ENCODE peak calls at places on chromosomes 11 and 22, in four cellular contexts. One of them, this sample, is unnamed.

GRCh38 chr22:45226681-45227186 is 14.0 kb downstream of the KIAA0930 start:
- DNase-seq in NCI-H2081: no peak
- DNase-seq in KG1: no peak
- DNase-seq in NCI-H2029 treated with DMSO at 0.1 percent for 48 hours: no peak
- DNase-seq in this sample: no peak

GRCh38 chr22:17921871-17922821 is 102.2 kb downstream of the MICAL3 start:
- DNase-seq in NCI-H2081: no peak
- DNase-seq in KG1: no peak
- DNase-seq in NCI-H2029 treated with DMSO at 0.1 percent for 48 hours: no peak
- DNase-seq in this sample: no peak

GRCh38 chr11:1303973-1304372 is 5.5 kb downstream of the TOLLIP start:
- DNase-seq in NCI-H2081: no peak
- DNase-seq in KG1: no peak
- DNase-seq in NCI-H2029 treated with DMSO at 0.1 percent for 48 hours: no peak
- DNase-seq in this sample: no peak

GRCh38 chr11:46348566-46348981 is 1.3 kb downstream of the DGKZ start:
- DNase-seq in NCI-H2081: no peak
- DNase-seq in KG1: no peak
- DNase-seq in NCI-H2029 treated with DMSO at 0.1 percent for 48 hours: no peak
- DNase-seq in this sample: no peak

GRCh38 chr11:36638586-36638985 is 40.5 kb upstream of the RAG2 start:
- DNase-seq in NCI-H2081: no peak
- DNase-seq in KG1: no peak
- DNase-seq in NCI-H2029 treated with DMSO at 0.1 percent for 48 hours: no peak
- DNase-seq in this sample: no peak

GRCh38 chr11:69220581-69221051 is 64.9 kb downstream of the SMIM38 start:
- DNase-seq in NCI-H2081: no peak
- DNase-seq in KG1: no peak
- DNase-seq in NCI-H2029 treated with DMSO at 0.1 percent for 48 hours: no peak
- DNase-seq in this sample: no peak

GRCh38 chr11:45877221-45877620 is 8.2 kb upstream of the MAPK8IP1 start:
- DNase-seq in NCI-H2081: no peak
- DNase-seq in KG1: no peak
- DNase-seq in NCI-H2029 treated with DMSO at 0.1 percent for 48 hours: no peak
- DNase-seq in this sample: no peak

GRCh38 chr22:17303840-17304779 is 65.2 kb upstream of the CECR2 start:
- DNase-seq in NCI-H2081: no peak
- DNase-seq in KG1: no peak
- DNase-seq in NCI-H2029 treated with DMSO at 0.1 percent for 48 hours: no peak
- DNase-seq in this sample: peak

GRCh38 chr11:8720868-8721739 is 38.5 kb downstream of the RPL27A start:
- DNase-seq in NCI-H2081: no peak
- DNase-seq in KG1: no peak
- DNase-seq in NCI-H2029 treated with DMSO at 0.1 percent for 48 hours: no peak
- DNase-seq in this sample: no peak

This sample was measured in stimulated activated CD8-positive, alpha-beta memory T cell treated with anti-CD3 and anti-CD28 coated beads, Interleukin-7, amount 100 ng/mL, for 1 hour.